ENCODE peak calls at places on chromosomes 6 and 20, in five cellular contexts. E is activated CD4-positive, alpha-beta T cell treated with anti-CD3 and anti-CD28 coated beads, Interleukin-2, amount 50 U/mL, for 1 hour; Z is AG08395; I is WTC11; Q is astrocyte of the spinal cord. S is an unnamed sample.

GRCh38 chr6:107434812-107435211 is 24.6 kb downstream of the PDSS2 start:
- DNase-seq in E (no peak), Z (no peak), I (no peak), Q (no peak), S (no peak)

GRCh38 chr6:105469951-105470350 is 67.1 kb upstream of the PREP start:
- DNase-seq in E (no peak), Z (no peak), I (no peak), Q (no peak), S (no peak)

GRCh38 chr20:24654425-24654824 is 185.0 kb downstream of the SYNDIG1 start:
- DNase-seq in E (no peak), Z (no peak), I (no peak), Q (no peak), S (no peak)

GRCh38 chr20:56554869-56555268 is 21.8 kb downstream of the FAM209B start:
- DNase-seq in E (no peak), Z (peak), I (no peak), Q (peak), S (peak)

GRCh38 chr20:24577271-24577909 is 108.0 kb downstream of the SYNDIG1 start:
- DNase-seq in E (no peak), Z (no peak), I (no peak), Q (no peak), S (peak)

GRCh38 chr6:16130932-16131387 is 2.1 kb downstream of the MYLIP start:
- DNase-seq in E (peak), Z (peak), I (no peak), Q (peak), S (peak)

GRCh38 chr20:37905969-37906613 is 3.2 kb downstream of the VSTM2L start:
- DNase-seq in E (no peak), Z (no peak), I (no peak), Q (no peak), S (no peak)

GRCh38 chr20:17843246-17844132 is 125.1 kb downstream of the SNX5 start:
- DNase-seq in E (no peak), Z (peak), I (no peak), Q (peak), S (peak)

GRCh38 chr20:20816969-20817368 is 104.5 kb upstream of the RALGAPA2 start:
- DNase-seq in E (no peak), Z (no peak), I (no peak), Q (no peak), S (no peak)

GRCh38 chr6:110329348-110329728 is 28.8 kb downstream of the METTL24 start:
- DNase-seq in E (no peak), Z (peak), I (no peak), Q (no peak), S (no peak)

GRCh38 chr6:63864934-63865333 is 229.3 kb downstream of the PHF3 start:
- DNase-seq in E (no peak), Z (no peak), I (no peak), Q (no peak), S (no peak)

GRCh38 chr20:35303735-35304431 is 11.7 kb upstream of the FAM83C start:
- DNase-seq in E (peak), Z (peak), I (peak), Q (peak), S (peak)

GRCh38 chr20:49448917-49449316 is 33.6 kb downstream of the KCNB1 start:
- DNase-seq in E (no peak), Z (no peak), I (peak), Q (no peak), S (no peak)

GRCh38 chr20:36885355-36885754 is 9.4 kb downstream of the TLDC2 start:
- DNase-seq in E (no peak), Z (no peak), I (no peak), Q (no peak), S (peak)

GRCh38 chr6:108518714-108519576 is 41.8 kb upstream of the FOXO3 start:
- DNase-seq in E (no peak), Z (peak), I (peak), Q (peak), S (peak)

GRCh38 chr6:57221191-57221935 is 744 bp downstream of the RAB23 start:
- DNase-seq in E (peak), Z (peak), I (peak), Q (peak), S (peak)

GRCh38 chr6:40997256-40997957 is 41.6 kb downstream of the UNC5CL start:
- DNase-seq in E (no peak), Z (peak), I (peak), Q (peak), S (peak)